ENCODE peak calls at places on chromosomes 2 and 18, in nine cellular contexts. T is HFF-Myc; Q is type B pancreatic cell; D is activated naive CD4-positive, alpha-beta T cell treated with Interleukin-2 at 50 U/mL for 16 hours; E is activated T-helper 1 cell treated with Interleukin-2 at 50 U/mL for 16 hours; O is bronchial epithelial cell; L is activated gamma-delta T cell treated with Interleukin-2 at 50 U/mL for 16 hours; X is activated CD4-positive, alpha-beta T cell treated with anti-CD3 and anti-CD28 coated beads for 1 hour; B is iris pigment epithelial cell. W is an unnamed sample.

GRCh38 chr2:229257980-229258379 is 13.1 kb downstream of the PID1 start:
- DNase-seq in T (no peak), Q (no peak), D (no peak), E (no peak), O (no peak), L (no peak), X (no peak), B (no peak), W (no peak)

GRCh38 chr18:44818148-44818547 is 137.5 kb downstream of the SETBP1 start:
- DNase-seq in T (no peak), Q (no peak), D (no peak), E (no peak), O (no peak), L (no peak), X (no peak), B (no peak), W (no peak)

GRCh38 chr2:26720322-26721166 is 28.0 kb downstream of the KCNK3 start:
- DNase-seq in T (no peak), Q (no peak), D (no peak), E (no peak), O (no peak), L (no peak), X (no peak), B (peak), W (peak)

GRCh38 chr2:44668336-44668735 is 273.2 kb upstream of the SIX3 start:
- DNase-seq in T (no peak), Q (no peak), D (no peak), E (no peak), O (peak), L (no peak), X (no peak), B (no peak), W (peak)

GRCh38 chr2:85539361-85540130 is 578 bp downstream of the MAT2A start:
- DNase-seq in T (no peak), Q (peak), D (peak), E (peak), O (no peak), L (peak), X (peak), B (peak), W (peak)

GRCh38 chr2:165700511-165700910 is 93.5 kb downstream of the GALNT3 start:
- DNase-seq in T (no peak), Q (no peak), D (no peak), E (no peak), O (no peak), L (no peak), X (no peak), B (no peak), W (no peak)

GRCh38 chr2:43943809-43944452 is 51.9 kb downstream of the LRPPRC start:
- DNase-seq in T (no peak), Q (no peak), D (no peak), E (no peak), O (no peak), L (no peak), X (no peak), B (no peak), W (no peak)

GRCh38 chr18:72808688-72809087 is 59.1 kb downstream of the NETO1 start:
- DNase-seq in T (no peak), Q (no peak), D (no peak), E (no peak), O (no peak), L (no peak), X (no peak), B (no peak), W (no peak)

GRCh38 chr2:158025263-158025996 is 76.2 kb upstream of the UPP2 start:
- DNase-seq in T (peak), Q (no peak), D (no peak), E (no peak), O (no peak), L (no peak), X (no peak), B (peak), W (peak)

GRCh38 chr2:8545676-8546318 is 136.1 kb upstream of the ID2 start:
- DNase-seq in T (no peak), Q (no peak), D (no peak), E (no peak), O (no peak), L (no peak), X (no peak), B (no peak), W (no peak)

GRCh38 chr2:231041061-231041689 is 3.9 kb downstream of the C2orf72 start:
- DNase-seq in T (no peak), Q (no peak), D (no peak), E (no peak), O (no peak), L (no peak), X (no peak), B (peak), W (peak)

GRCh38 chr2:97871096-97871780 is 124.5 kb downstream of the TMEM131 start:
- DNase-seq in T (no peak), Q (no peak), D (no peak), E (no peak), O (peak), L (no peak), X (no peak), B (peak), W (peak)

GRCh38 chr18:1778496-1779178 is 792.7 kb downstream of the METTL4 start:
- DNase-seq in T (no peak), Q (no peak), D (no peak), E (no peak), O (no peak), L (no peak), X (no peak), B (no peak), W (no peak)

GRCh38 chr2:71711470-71711857 is 258.1 kb downstream of the DYSF start:
- DNase-seq in T (no peak), Q (no peak), D (no peak), E (no peak), O (no peak), L (no peak), X (no peak), B (peak), W (peak)

GRCh38 chr2:8026381-8026780 is 655.5 kb upstream of the ID2 start:
- DNase-seq in T (no peak), Q (no peak), D (no peak), E (no peak), O (no peak), L (no peak), X (no peak), B (no peak), W (no peak)

GRCh38 chr2:108388045-108388444 is 10.3 kb downstream of the SULT1C4 start:
- DNase-seq in T (no peak), Q (no peak), D (no peak), E (no peak), O (no peak), L (no peak), X (no peak), B (no peak), W (no peak)

GRCh38 chr2:222160944-222161343 is 137.9 kb downstream of the PAX3 start:
- DNase-seq in T (no peak), Q (no peak), D (no peak), E (no peak), O (no peak), L (no peak), X (no peak), B (no peak), W (no peak)

GRCh38 chr18:36212301-36212977 is 25.1 kb downstream of the MOCOS start:
- DNase-seq in T (no peak), Q (no peak), D (no peak), E (no peak), O (no peak), L (no peak), X (no peak), B (peak), W (peak)

GRCh38 chr18:8705941-8706544 is 687 bp downstream of the MTCL1 start:
- DNase-seq in T (no peak), Q (no peak), D (peak), E (no peak), O (no peak), L (no peak), X (no peak), B (no peak), W (peak)

GRCh38 chr2:156327835-156328401 is 4.6 kb downstream of the NR4A2 start:
- DNase-seq in T (no peak), Q (no peak), D (no peak), E (no peak), O (no peak), L (no peak), X (no peak), B (no peak), W (no peak)

GRCh38 chr2:203155406-203155805 is 83.4 kb upstream of the CYP20A1 start:
- DNase-seq in T (no peak), Q (no peak), D (no peak), E (no peak), O (no peak), L (no peak), X (no peak), B (no peak), W (peak)

GRCh38 chr18:59303006-59303405 is 15.4 kb downstream of the CPLX4 start:
- DNase-seq in T (no peak), Q (no peak), D (no peak), E (no peak), O (no peak), L (no peak), X (no peak), B (no peak), W (no peak)

GRCh38 chr2:121214296-121214695 is 70.7 kb downstream of the TFCP2L1 start:
- DNase-seq in T (no peak), Q (no peak), D (no peak), E (no peak), O (no peak), L (no peak), X (no peak), B (no peak), W (no peak)

GRCh38 chr18:79785831-79786230 is 11.9 kb upstream of the KCNG2 start:
- DNase-seq in T (no peak), Q (no peak), D (no peak), E (no peak), O (no peak), L (no peak), X (no peak), B (no peak), W (no peak)

GRCh38 chr18:61173579-61173978 is 159.7 kb upstream of the CDH20 start:
- DNase-seq in T (no peak), Q (no peak), D (no peak), E (no peak), O (no peak), L (no peak), X (no peak), B (no peak), W (no peak)

GRCh38 chr2:97747716-97748115 is 34.3 kb downstream of the ZAP70 start:
- DNase-seq in T (no peak), Q (no peak), D (no peak), E (no peak), O (no peak), L (no peak), X (no peak), B (no peak), W (no peak)